ENCODE peak calls at places on chromosomes 11 and 22, in seven cellular contexts. N, M, I, K, E, U and R are unnamed samples.

GRCh38 chr22:44429941-44430587 is 68.0 kb downstream of the RTL6 start:
- DNase-seq in N (no peak), M (no peak), I (no peak), K (no peak), E (no peak), U (no peak), R (no peak)

GRCh38 chr11:71488086-71488967 is 35.3 kb downstream of the NADSYN1 start:
- DNase-seq in N (peak), M (no peak), I (no peak), K (peak), E (peak), U (no peak), R (no peak)

GRCh38 chr11:34356918-34357645 is 728 bp downstream of the ABTB2 start:
- DNase-seq in N (peak), M (no peak), I (no peak), K (peak), E (peak), U (no peak), R (no peak)

GRCh38 chr11:18324381-18324780 is 2.0 kb downstream of the GTF2H1 start:
- DNase-seq in N (no peak), M (no peak), I (no peak), K (no peak), E (no peak), U (no peak), R (no peak)

GRCh38 chr22:23888615-23889401 is 5.4 kb upstream of the MIF start:
- DNase-seq in N (peak), M (no peak), I (peak), K (peak), E (peak), U (no peak), R (no peak)

GRCh38 chr11:108947654-108948570 is 283.0 kb downstream of the DDX10 start:
- DNase-seq in N (no peak), M (no peak), I (no peak), K (peak), E (peak), U (no peak), R (no peak)

GRCh38 chr22:47290706-47291430 is 528.4 kb downstream of the TBC1D22A start:
- DNase-seq in N (no peak), M (no peak), I (no peak), K (no peak), E (no peak), U (no peak), R (no peak)

GRCh38 chr11:59207988-59208432 is 4.7 kb downstream of the MPEG1 start:
- DNase-seq in N (peak), M (no peak), I (peak), K (peak), E (peak), U (no peak), R (peak)

GRCh38 chr22:27299181-27300085 is 502.1 kb downstream of the MN1 start:
- DNase-seq in N (peak), M (no peak), I (no peak), K (no peak), E (peak), U (no peak), R (no peak)

GRCh38 chr22:39664485-39665200 is 94.1 kb downstream of the CACNA1I start:
- DNase-seq in N (peak), M (no peak), I (no peak), K (no peak), E (no peak), U (peak), R (no peak)

GRCh38 chr11:76810151-76810853 is 27.1 kb downstream of the TSKU start:
- DNase-seq in N (no peak), M (peak), I (no peak), K (no peak), E (peak), U (no peak), R (no peak)

GRCh38 chr11:74755395-74755995 is 6.8 kb downstream of the RNF169 start:
- DNase-seq in N (no peak), M (no peak), I (no peak), K (peak), E (no peak), U (no peak), R (no peak)

DNA sequence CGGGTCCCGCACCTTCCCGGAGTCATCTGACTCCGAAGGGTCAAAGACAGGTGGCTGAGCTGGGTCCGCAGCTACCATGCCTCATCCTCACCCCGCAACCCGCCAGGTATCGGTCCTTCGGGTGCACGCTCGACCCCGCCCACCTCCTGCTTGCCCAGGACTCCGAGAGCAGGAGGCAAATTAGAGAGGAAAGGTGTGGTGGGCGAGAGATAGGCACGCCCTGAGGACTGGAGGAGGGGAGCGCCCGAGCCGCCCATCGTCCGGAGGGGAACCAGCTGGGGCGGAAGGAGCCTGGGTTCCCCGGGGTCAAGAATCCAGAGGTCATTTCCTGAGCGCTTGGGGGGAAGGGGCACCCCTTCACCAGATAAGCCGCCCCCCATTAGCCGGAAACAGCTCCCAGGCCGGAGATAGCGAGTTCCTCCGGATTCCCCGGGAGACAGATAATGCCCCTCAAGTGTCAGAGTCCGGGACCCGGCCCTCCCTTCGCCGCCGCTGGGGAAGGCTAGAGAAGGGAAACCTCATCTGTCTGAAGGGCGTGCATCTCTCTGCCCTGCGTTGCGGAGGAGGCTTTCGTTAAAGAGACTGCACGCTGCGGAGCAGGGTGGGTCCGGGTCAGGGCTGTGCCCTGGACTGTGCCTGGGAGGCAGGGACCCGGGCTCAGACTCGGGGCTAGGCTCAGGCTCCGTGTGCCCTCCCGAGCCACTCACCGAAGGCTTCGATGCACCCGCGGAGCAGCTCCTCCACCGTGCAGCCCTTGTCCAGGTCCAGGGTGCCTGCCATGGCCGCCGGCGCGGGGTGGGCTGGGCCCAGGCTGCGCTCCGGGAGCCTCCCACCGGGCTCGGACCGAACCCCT is 1.6 kb downstream of the RASGRP2 start:
- DNase-seq in N (peak), M (no peak), I (no peak), K (no peak), E (no peak), U (no peak), R (no peak)
- H3K9ac ChIP-seq in N (peak), M (peak), I (no peak), K (peak), E (no peak), U (no peak), R (peak)

GRCh38 chr22:31496007-31496734 is at the start of gene SFI1:
- DNase-seq in N (peak), M (peak), I (peak), K (peak), E (peak), U (peak), R (peak)
- TF ChIP-seq POLR2A in N (peak), M (peak), I (peak), K (no peak), E (peak), U (peak), R (peak)

DNA sequence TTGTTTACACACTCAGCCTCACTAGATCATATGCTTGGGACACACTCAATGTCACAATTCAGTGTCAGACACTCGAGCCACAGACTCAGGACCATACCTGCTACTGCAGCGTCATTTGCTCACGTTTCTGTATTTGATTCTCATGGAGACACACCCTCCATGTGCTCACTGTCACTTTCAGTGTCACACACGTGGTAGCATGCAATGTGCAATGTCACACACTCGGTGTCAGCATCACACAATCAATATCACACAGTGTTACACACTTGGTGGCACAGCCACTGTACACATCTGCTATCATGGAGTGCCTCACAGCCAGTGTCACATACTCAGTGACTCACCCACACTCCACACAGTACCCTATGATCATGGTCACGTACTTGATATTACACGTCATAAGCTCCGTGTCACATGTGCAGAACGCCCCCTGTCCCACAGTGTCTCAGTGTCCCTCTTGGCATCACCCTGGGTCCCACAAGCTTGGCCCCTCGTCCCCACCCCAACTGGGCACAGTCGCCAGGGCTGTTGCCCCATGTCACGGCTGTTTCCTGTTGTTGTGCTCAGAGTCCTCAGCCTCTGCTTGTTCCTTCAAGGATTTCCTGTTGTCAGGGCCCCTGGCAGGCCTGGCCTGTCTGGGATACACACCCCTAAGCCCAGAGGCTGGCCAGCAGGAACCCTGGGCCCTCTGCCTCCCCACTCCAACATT is 49.6 kb downstream of the PDE2A start:
- DNase-seq in N (no peak), M (no peak), I (no peak), K (no peak), E (peak), U (no peak), R (no peak)
- H3K9ac ChIP-seq in N (no peak), M (no peak), I (no peak), K (no peak), E (peak), U (peak), R (no peak)

GRCh38 chr11:61854966-61855714 is 27.0 kb downstream of the FADS2 start:
- DNase-seq in N (no peak), M (no peak), I (no peak), K (no peak), E (no peak), U (no peak), R (no peak)

GRCh38 chr11:61855939-61856730 is 28.0 kb downstream of the FADS2 start:
- DNase-seq in N (no peak), M (no peak), I (no peak), K (peak), E (no peak), U (no peak), R (no peak)

GRCh38 chr11:61853698-61854169 is 25.6 kb downstream of the FADS2 start:
- DNase-seq in N (no peak), M (no peak), I (no peak), K (no peak), E (no peak), U (no peak), R (no peak)

GRCh38 chr11:61851900-61852295 is 23.8 kb downstream of the FADS2 start:
- DNase-seq in N (no peak), M (no peak), I (no peak), K (no peak), E (no peak), U (no peak), R (no peak)

GRCh38 chr11:61854206-61854875 is 26.2 kb downstream of the FADS2 start:
- DNase-seq in N (no peak), M (no peak), I (no peak), K (no peak), E (no peak), U (no peak), R (no peak)
- TF ChIP-seq POLR2A in N (no peak), M (no peak), I (no peak), K (no peak), E (peak), U (no peak), R (no peak)

GRCh38 chr11:120184946-120185677 is 25.7 kb upstream of the OAF start:
- DNase-seq in N (no peak), M (no peak), I (peak), K (peak), E (no peak), U (no peak), R (no peak)
- H3K9ac ChIP-seq in N (no peak), M (no peak), I (peak), K (no peak), E (no peak), U (no peak), R (no peak)

DNA sequence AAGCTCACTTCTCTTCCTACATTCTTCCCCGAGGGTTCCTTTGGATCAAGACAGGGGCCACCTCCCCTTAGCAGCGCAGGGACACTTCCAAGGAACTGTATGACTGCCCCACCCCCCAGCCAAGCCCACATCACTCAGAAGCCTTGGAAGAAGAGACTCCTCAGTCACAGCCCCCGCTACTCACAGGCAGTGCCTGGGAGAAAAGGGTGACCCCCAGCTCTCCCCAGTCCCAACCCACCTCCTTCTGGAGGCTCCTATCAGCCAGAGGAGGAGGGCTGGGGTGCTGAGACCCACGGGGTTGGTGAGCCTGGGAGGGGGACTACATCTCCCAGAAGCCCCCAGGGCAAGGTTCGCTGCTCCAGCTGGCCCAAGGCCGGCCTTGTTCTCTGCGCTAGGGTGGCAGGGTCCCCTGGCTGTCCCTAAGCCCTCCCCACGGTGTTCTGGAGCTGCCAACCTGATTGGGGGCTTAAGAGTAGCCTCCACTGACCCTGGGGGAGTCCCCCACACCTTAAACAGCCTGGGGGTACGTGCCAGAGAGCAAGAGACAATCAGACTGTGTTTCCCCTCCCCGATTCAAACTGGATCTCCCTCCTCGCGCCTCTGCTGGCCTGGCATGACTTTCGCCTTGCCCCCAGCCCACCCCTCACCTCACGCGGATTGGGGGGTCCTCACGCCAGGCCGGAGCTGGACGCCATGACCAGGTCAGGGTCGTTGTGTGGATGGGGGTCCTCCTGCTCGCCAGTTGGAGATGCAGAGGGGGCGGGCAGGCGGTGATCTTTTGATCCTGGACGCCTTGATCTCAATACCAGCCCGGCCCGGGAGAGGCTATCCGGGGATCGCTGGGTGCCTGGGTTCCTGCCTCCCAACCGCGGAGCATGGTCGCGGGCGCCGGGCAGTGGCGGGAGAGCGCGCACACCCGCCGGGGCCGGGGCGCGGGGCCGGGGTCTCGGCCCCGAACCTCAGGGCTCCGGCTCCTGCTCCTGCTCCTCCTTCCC is 838 bp downstream of the BCL9L start:
- DNase-seq in N (peak), M (no peak), I (no peak), K (peak), E (peak), U (no peak), R (no peak)
- TF ChIP-seq POLR2A in N (no peak), M (no peak), I (no peak), K (peak), E (peak), U (no peak), R (no peak)

DNA sequence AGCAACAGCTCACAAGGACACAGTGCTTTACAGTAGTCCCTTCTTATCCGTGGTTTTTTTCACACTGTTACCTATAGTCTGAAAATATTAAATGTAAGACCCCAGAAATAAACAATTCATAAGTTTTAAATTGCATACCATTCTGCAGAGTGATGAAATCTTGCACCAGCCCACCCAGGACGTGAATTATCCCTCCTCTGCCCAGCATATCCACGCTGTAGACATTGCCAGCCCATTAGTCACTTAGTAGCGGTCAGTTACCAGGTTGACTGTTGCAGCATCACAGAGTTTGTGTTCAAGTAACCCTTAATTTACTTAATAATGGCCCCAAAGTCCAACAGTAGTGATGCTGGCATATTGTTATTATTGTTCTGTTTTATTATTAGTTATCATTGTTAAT is 3.6 kb downstream of the CLTCL1 start:
- DNase-seq in N (no peak), M (no peak), I (no peak), K (peak), E (no peak), U (no peak), R (no peak)
- H3K9ac ChIP-seq in N (no peak), M (no peak), I (no peak), K (no peak), E (no peak), U (peak), R (no peak)